ENCODE peak calls at places on chromosomes 7 and 10, in ten cellular contexts. One of them, this sample, is unnamed.

GRCh38 chr7:3910041-3910440 is 609.0 kb downstream of the SDK1 start:
- DNase-seq in activated naive CD8-positive, alpha-beta T cell treated with anti-CD3 and anti-CD28 coated beads, Interleukin-2, amount 50 U/mL, for 16 hours: no peak
- DNase-seq in NCI-H82: no peak
- DNase-seq in fibroblast of mammary gland: no peak
- DNase-seq in AG04450: no peak
- DNase-seq in HT1080: no peak
- DNase-seq in neural progenitor cell: peak; percentile 56
- DNase-seq in T-helper 17 cell: no peak
- DNase-seq in cardiac septum: no peak
- DNase-seq in natural killer cell treated with Interleukin-12 subunit alpha and Interleukin-12 subunit beta and Interleukin-15 and Interleukin-18, amount 100 ng/mL, for 72 hours: no peak
- DNase-seq in this sample: no peak

GRCh38 chr7:105913947-105914346 is 37.5 kb upstream of the ATXN7L1 start:
- DNase-seq in fibroblast of mammary gland: no peak
- DNase-seq in neural progenitor cell: no peak
- DNase-seq in NCI-H82: no peak
- DNase-seq in AG04450: no peak
- DNase-seq in natural killer cell treated with Interleukin-12 subunit alpha and Interleukin-12 subunit beta and Interleukin-15 and Interleukin-18, amount 100 ng/mL, for 72 hours: no peak
- DNase-seq in activated naive CD8-positive, alpha-beta T cell treated with anti-CD3 and anti-CD28 coated beads, Interleukin-2, amount 50 U/mL, for 16 hours: no peak
- DNase-seq in T-helper 17 cell: no peak
- DNase-seq in HT1080: no peak
- DNase-seq in cardiac septum: no peak
- DNase-seq in this sample: no peak

GRCh38 chr7:44891372-44891771 is 6.0 kb upstream of the PURB start:
- DNase-seq in T-helper 17 cell: no peak
- DNase-seq in natural killer cell treated with Interleukin-12 subunit alpha and Interleukin-12 subunit beta and Interleukin-15 and Interleukin-18, amount 100 ng/mL, for 72 hours: no peak
- DNase-seq in HT1080: no peak
- DNase-seq in neural progenitor cell: no peak
- DNase-seq in NCI-H82: no peak
- DNase-seq in activated naive CD8-positive, alpha-beta T cell treated with anti-CD3 and anti-CD28 coated beads, Interleukin-2, amount 50 U/mL, for 16 hours: no peak
- DNase-seq in fibroblast of mammary gland: no peak
- DNase-seq in cardiac septum: no peak
- DNase-seq in AG04450: no peak
- DNase-seq in this sample: no peak

GRCh38 chr7:28145931-28146330 is 34.7 kb downstream of the JAZF1 start:
- DNase-seq in AG04450: no peak
- DNase-seq in neural progenitor cell: no peak
- DNase-seq in cardiac septum: no peak
- DNase-seq in T-helper 17 cell: no peak
- DNase-seq in activated naive CD8-positive, alpha-beta T cell treated with anti-CD3 and anti-CD28 coated beads, Interleukin-2, amount 50 U/mL, for 16 hours: no peak
- DNase-seq in NCI-H82: no peak
- DNase-seq in HT1080: no peak
- DNase-seq in natural killer cell treated with Interleukin-12 subunit alpha and Interleukin-12 subunit beta and Interleukin-15 and Interleukin-18, amount 100 ng/mL, for 72 hours: no peak
- DNase-seq in fibroblast of mammary gland: no peak
- DNase-seq in this sample: no peak

GRCh38 chr10:78831457-78831856 is 237.3 kb upstream of the ZMIZ1 start:
- DNase-seq in cardiac septum: no peak
- DNase-seq in neural progenitor cell: no peak
- DNase-seq in AG04450: no peak
- DNase-seq in natural killer cell treated with Interleukin-12 subunit alpha and Interleukin-12 subunit beta and Interleukin-15 and Interleukin-18, amount 100 ng/mL, for 72 hours: peak; percentile 13
- DNase-seq in NCI-H82: no peak
- DNase-seq in T-helper 17 cell: no peak
- DNase-seq in HT1080: no peak
- DNase-seq in activated naive CD8-positive, alpha-beta T cell treated with anti-CD3 and anti-CD28 coated beads, Interleukin-2, amount 50 U/mL, for 16 hours: no peak
- DNase-seq in fibroblast of mammary gland: no peak
- DNase-seq in this sample: no peak

GRCh38 chr7:27339478-27339877 is 96.9 kb downstream of the EVX1 start:
- DNase-seq in AG04450: no peak
- DNase-seq in natural killer cell treated with Interleukin-12 subunit alpha and Interleukin-12 subunit beta and Interleukin-15 and Interleukin-18, amount 100 ng/mL, for 72 hours: no peak
- DNase-seq in cardiac septum: no peak
- DNase-seq in T-helper 17 cell: no peak
- DNase-seq in neural progenitor cell: no peak
- DNase-seq in activated naive CD8-positive, alpha-beta T cell treated with anti-CD3 and anti-CD28 coated beads, Interleukin-2, amount 50 U/mL, for 16 hours: no peak
- DNase-seq in NCI-H82: no peak
- DNase-seq in fibroblast of mammary gland: peak; percentile 3
- DNase-seq in HT1080: peak; percentile 93
- DNase-seq in this sample: no peak

GRCh38 chr7:40199076-40199802 is 64.4 kb downstream of the SUGCT start:
- DNase-seq in neural progenitor cell: peak; percentile 11
- DNase-seq in AG04450: peak; percentile 16
- DNase-seq in T-helper 17 cell: no peak
- DNase-seq in NCI-H82: peak; percentile 26
- DNase-seq in natural killer cell treated with Interleukin-12 subunit alpha and Interleukin-12 subunit beta and Interleukin-15 and Interleukin-18, amount 100 ng/mL, for 72 hours: no peak
- DNase-seq in fibroblast of mammary gland: peak; percentile 85
- DNase-seq in activated naive CD8-positive, alpha-beta T cell treated with anti-CD3 and anti-CD28 coated beads, Interleukin-2, amount 50 U/mL, for 16 hours: no peak
- DNase-seq in cardiac septum: no peak
- DNase-seq in HT1080: peak; percentile 50
- DNase-seq in this sample: peak; percentile 52

GRCh38 chr7:90238017-90238416 is 7.0 kb upstream of the CFAP69 start:
- DNase-seq in activated naive CD8-positive, alpha-beta T cell treated with anti-CD3 and anti-CD28 coated beads, Interleukin-2, amount 50 U/mL, for 16 hours: no peak
- DNase-seq in natural killer cell treated with Interleukin-12 subunit alpha and Interleukin-12 subunit beta and Interleukin-15 and Interleukin-18, amount 100 ng/mL, for 72 hours: no peak
- DNase-seq in neural progenitor cell: no peak
- DNase-seq in NCI-H82: peak; percentile 2
- DNase-seq in T-helper 17 cell: no peak
- DNase-seq in AG04450: no peak
- DNase-seq in fibroblast of mammary gland: no peak
- DNase-seq in cardiac septum: no peak
- DNase-seq in HT1080: no peak
- DNase-seq in this sample: no peak

GRCh38 chr10:124864421-124865193 is 63.0 kb downstream of the ABRAXAS2 start:
- DNase-seq in neural progenitor cell: no peak
- DNase-seq in activated naive CD8-positive, alpha-beta T cell treated with anti-CD3 and anti-CD28 coated beads, Interleukin-2, amount 50 U/mL, for 16 hours: no peak
- DNase-seq in HT1080: peak; percentile 37
- DNase-seq in cardiac septum: peak; percentile 86
- DNase-seq in fibroblast of mammary gland: no peak
- DNase-seq in AG04450: no peak
- DNase-seq in T-helper 17 cell: no peak
- DNase-seq in NCI-H82: no peak
- DNase-seq in natural killer cell treated with Interleukin-12 subunit alpha and Interleukin-12 subunit beta and Interleukin-15 and Interleukin-18, amount 100 ng/mL, for 72 hours: no peak
- DNase-seq in this sample: no peak

GRCh38 chr7:98105942-98106544 is 619 bp upstream of the LMTK2 start:
- DNase-seq in AG04450: no peak
- DNase-seq in natural killer cell treated with Interleukin-12 subunit alpha and Interleukin-12 subunit beta and Interleukin-15 and Interleukin-18, amount 100 ng/mL, for 72 hours: no peak
- DNase-seq in HT1080: no peak
- DNase-seq in activated naive CD8-positive, alpha-beta T cell treated with anti-CD3 and anti-CD28 coated beads, Interleukin-2, amount 50 U/mL, for 16 hours: no peak
- DNase-seq in cardiac septum: no peak
- DNase-seq in T-helper 17 cell: no peak
- DNase-seq in neural progenitor cell: peak; percentile 28
- DNase-seq in fibroblast of mammary gland: no peak
- DNase-seq in NCI-H82: peak; percentile 40
- DNase-seq in this sample: no peak

GRCh38 chr10:69443354-69443753 is 7.9 kb upstream of the TSPAN15 start:
- DNase-seq in neural progenitor cell: no peak
- DNase-seq in NCI-H82: no peak
- DNase-seq in fibroblast of mammary gland: no peak
- DNase-seq in activated naive CD8-positive, alpha-beta T cell treated with anti-CD3 and anti-CD28 coated beads, Interleukin-2, amount 50 U/mL, for 16 hours: no peak
- DNase-seq in cardiac septum: no peak
- DNase-seq in natural killer cell treated with Interleukin-12 subunit alpha and Interleukin-12 subunit beta and Interleukin-15 and Interleukin-18, amount 100 ng/mL, for 72 hours: no peak
- DNase-seq in T-helper 17 cell: no peak
- DNase-seq in AG04450: no peak
- DNase-seq in HT1080: no peak
- DNase-seq in this sample: no peak

GRCh38 chr10:131231965-131232541 is 79.5 kb downstream of the TCERG1L start:
- DNase-seq in fibroblast of mammary gland: no peak
- DNase-seq in NCI-H82: no peak
- DNase-seq in HT1080: no peak
- DNase-seq in cardiac septum: no peak
- DNase-seq in AG04450: no peak
- DNase-seq in activated naive CD8-positive, alpha-beta T cell treated with anti-CD3 and anti-CD28 coated beads, Interleukin-2, amount 50 U/mL, for 16 hours: no peak
- DNase-seq in neural progenitor cell: no peak
- DNase-seq in natural killer cell treated with Interleukin-12 subunit alpha and Interleukin-12 subunit beta and Interleukin-15 and Interleukin-18, amount 100 ng/mL, for 72 hours: no peak
- DNase-seq in T-helper 17 cell: no peak
- DNase-seq in this sample: no peak

GRCh38 chr7:137462074-137462715 is 118.7 kb upstream of the PTN start:
- DNase-seq in NCI-H82: no peak
- DNase-seq in AG04450: no peak
- DNase-seq in HT1080: peak; percentile 39
- DNase-seq in activated naive CD8-positive, alpha-beta T cell treated with anti-CD3 and anti-CD28 coated beads, Interleukin-2, amount 50 U/mL, for 16 hours: no peak
- DNase-seq in T-helper 17 cell: no peak
- DNase-seq in fibroblast of mammary gland: peak; percentile 69
- DNase-seq in cardiac septum: no peak
- DNase-seq in natural killer cell treated with Interleukin-12 subunit alpha and Interleukin-12 subunit beta and Interleukin-15 and Interleukin-18, amount 100 ng/mL, for 72 hours: no peak
- DNase-seq in neural progenitor cell: no peak
- DNase-seq in this sample: no peak

GRCh38 chr7:32158751-32159360 is 88.6 kb upstream of the PDE1C start:
- DNase-seq in cardiac septum: no peak
- DNase-seq in HT1080: peak; percentile 55
- DNase-seq in natural killer cell treated with Interleukin-12 subunit alpha and Interleukin-12 subunit beta and Interleukin-15 and Interleukin-18, amount 100 ng/mL, for 72 hours: no peak
- DNase-seq in AG04450: no peak
- DNase-seq in fibroblast of mammary gland: no peak
- DNase-seq in activated naive CD8-positive, alpha-beta T cell treated with anti-CD3 and anti-CD28 coated beads, Interleukin-2, amount 50 U/mL, for 16 hours: no peak
- DNase-seq in NCI-H82: no peak
- DNase-seq in neural progenitor cell: no peak
- DNase-seq in T-helper 17 cell: no peak
- DNase-seq in this sample: no peak

GRCh38 chr10:91210014-91210413 is 10.4 kb upstream of the PCGF5 start:
- DNase-seq in HT1080: no peak
- DNase-seq in cardiac septum: no peak
- DNase-seq in T-helper 17 cell: no peak
- DNase-seq in neural progenitor cell: no peak
- DNase-seq in NCI-H82: no peak
- DNase-seq in AG04450: no peak
- DNase-seq in activated naive CD8-positive, alpha-beta T cell treated with anti-CD3 and anti-CD28 coated beads, Interleukin-2, amount 50 U/mL, for 16 hours: no peak
- DNase-seq in natural killer cell treated with Interleukin-12 subunit alpha and Interleukin-12 subunit beta and Interleukin-15 and Interleukin-18, amount 100 ng/mL, for 72 hours: no peak
- DNase-seq in fibroblast of mammary gland: no peak
- DNase-seq in this sample: no peak

GRCh38 chr10:119416855-119417254 is 125.7 kb downstream of the RGS10 start:
- DNase-seq in natural killer cell treated with Interleukin-12 subunit alpha and Interleukin-12 subunit beta and Interleukin-15 and Interleukin-18, amount 100 ng/mL, for 72 hours: no peak
- DNase-seq in HT1080: peak; percentile 65
- DNase-seq in activated naive CD8-positive, alpha-beta T cell treated with anti-CD3 and anti-CD28 coated beads, Interleukin-2, amount 50 U/mL, for 16 hours: peak; percentile 34
- DNase-seq in cardiac septum: peak; percentile 84
- DNase-seq in fibroblast of mammary gland: peak; percentile 56
- DNase-seq in NCI-H82: peak; percentile 81
- DNase-seq in AG04450: no peak
- DNase-seq in neural progenitor cell: peak; percentile 79
- DNase-seq in T-helper 17 cell: peak; percentile 43
- DNase-seq in this sample: no peak

GRCh38 chr7:14751461-14751860 is 151.1 kb downstream of the DGKB start:
- DNase-seq in AG04450: no peak
- DNase-seq in fibroblast of mammary gland: no peak
- DNase-seq in neural progenitor cell: no peak
- DNase-seq in HT1080: no peak
- DNase-seq in activated naive CD8-positive, alpha-beta T cell treated with anti-CD3 and anti-CD28 coated beads, Interleukin-2, amount 50 U/mL, for 16 hours: no peak
- DNase-seq in cardiac septum: no peak
- DNase-seq in natural killer cell treated with Interleukin-12 subunit alpha and Interleukin-12 subunit beta and Interleukin-15 and Interleukin-18, amount 100 ng/mL, for 72 hours: no peak
- DNase-seq in T-helper 17 cell: no peak
- DNase-seq in NCI-H82: no peak
- DNase-seq in this sample: no peak

GRCh38 chr7:151728286-151728660 is 148.6 kb downstream of the PRKAG2 start:
- DNase-seq in T-helper 17 cell: no peak
- DNase-seq in neural progenitor cell: no peak
- DNase-seq in natural killer cell treated with Interleukin-12 subunit alpha and Interleukin-12 subunit beta and Interleukin-15 and Interleukin-18, amount 100 ng/mL, for 72 hours: no peak
- DNase-seq in activated naive CD8-positive, alpha-beta T cell treated with anti-CD3 and anti-CD28 coated beads, Interleukin-2, amount 50 U/mL, for 16 hours: no peak
- DNase-seq in fibroblast of mammary gland: no peak
- DNase-seq in HT1080: no peak
- DNase-seq in NCI-H82: no peak
- DNase-seq in cardiac septum: no peak
- DNase-seq in AG04450: no peak
- DNase-seq in this sample: no peak

GRCh38 chr7:91416485-91416884 is 152.3 kb downstream of the FZD1 start:
- DNase-seq in natural killer cell treated with Interleukin-12 subunit alpha and Interleukin-12 subunit beta and Interleukin-15 and Interleukin-18, amount 100 ng/mL, for 72 hours: no peak
- DNase-seq in T-helper 17 cell: no peak
- DNase-seq in HT1080: no peak
- DNase-seq in fibroblast of mammary gland: no peak
- DNase-seq in activated naive CD8-positive, alpha-beta T cell treated with anti-CD3 and anti-CD28 coated beads, Interleukin-2, amount 50 U/mL, for 16 hours: no peak
- DNase-seq in NCI-H82: peak; percentile 95
- DNase-seq in AG04450: no peak
- DNase-seq in neural progenitor cell: no peak
- DNase-seq in cardiac septum: no peak
- DNase-seq in this sample: no peak

GRCh38 chr7:111384065-111384891 is 178.0 kb downstream of the IMMP2L start:
- DNase-seq in neural progenitor cell: no peak
- DNase-seq in natural killer cell treated with Interleukin-12 subunit alpha and Interleukin-12 subunit beta and Interleukin-15 and Interleukin-18, amount 100 ng/mL, for 72 hours: no peak
- DNase-seq in T-helper 17 cell: no peak
- DNase-seq in fibroblast of mammary gland: peak; percentile 67
- DNase-seq in NCI-H82: no peak
- DNase-seq in HT1080: peak; percentile 11
- DNase-seq in cardiac septum: no peak
- DNase-seq in activated naive CD8-positive, alpha-beta T cell treated with anti-CD3 and anti-CD28 coated beads, Interleukin-2, amount 50 U/mL, for 16 hours: no peak
- DNase-seq in AG04450: no peak
- DNase-seq in this sample: no peak

GRCh38 chr10:27192284-27192683 is 37.1 kb downstream of the MASTL start:
- DNase-seq in NCI-H82: no peak
- DNase-seq in HT1080: peak; percentile 96
- DNase-seq in neural progenitor cell: no peak
- DNase-seq in cardiac septum: no peak
- DNase-seq in fibroblast of mammary gland: peak; percentile 97
- DNase-seq in T-helper 17 cell: no peak
- DNase-seq in activated naive CD8-positive, alpha-beta T cell treated with anti-CD3 and anti-CD28 coated beads, Interleukin-2, amount 50 U/mL, for 16 hours: no peak
- DNase-seq in natural killer cell treated with Interleukin-12 subunit alpha and Interleukin-12 subunit beta and Interleukin-15 and Interleukin-18, amount 100 ng/mL, for 72 hours: no peak
- DNase-seq in AG04450: peak; percentile 63
- DNase-seq in this sample: peak; percentile 75

GRCh38 chr7:99579956-99580777 is 17.9 kb upstream of the TMEM225B start:
- DNase-seq in T-helper 17 cell: peak; percentile 35
- DNase-seq in neural progenitor cell: peak; percentile 88
- DNase-seq in natural killer cell treated with Interleukin-12 subunit alpha and Interleukin-12 subunit beta and Interleukin-15 and Interleukin-18, amount 100 ng/mL, for 72 hours: no peak
- DNase-seq in activated naive CD8-positive, alpha-beta T cell treated with anti-CD3 and anti-CD28 coated beads, Interleukin-2, amount 50 U/mL, for 16 hours: peak; percentile 14
- DNase-seq in HT1080: no peak
- DNase-seq in fibroblast of mammary gland: peak; percentile 33
- DNase-seq in NCI-H82: peak; percentile 76
- DNase-seq in AG04450: no peak
- DNase-seq in cardiac septum: no peak
- DNase-seq in this sample: no peak

GRCh38 chr7:42736931-42737330 is 174.9 kb downstream of the C7orf25 start:
- DNase-seq in AG04450: no peak
- DNase-seq in NCI-H82: no peak
- DNase-seq in natural killer cell treated with Interleukin-12 subunit alpha and Interleukin-12 subunit beta and Interleukin-15 and Interleukin-18, amount 100 ng/mL, for 72 hours: no peak
- DNase-seq in HT1080: no peak
- DNase-seq in cardiac septum: no peak
- DNase-seq in neural progenitor cell: peak; percentile 16
- DNase-seq in T-helper 17 cell: no peak
- DNase-seq in activated naive CD8-positive, alpha-beta T cell treated with anti-CD3 and anti-CD28 coated beads, Interleukin-2, amount 50 U/mL, for 16 hours: no peak
- DNase-seq in fibroblast of mammary gland: no peak
- DNase-seq in this sample: no peak

GRCh38 chr7:24851791-24852190 is 94.5 kb upstream of the GSDME start:
- DNase-seq in neural progenitor cell: no peak
- DNase-seq in NCI-H82: no peak
- DNase-seq in natural killer cell treated with Interleukin-12 subunit alpha and Interleukin-12 subunit beta and Interleukin-15 and Interleukin-18, amount 100 ng/mL, for 72 hours: no peak
- DNase-seq in HT1080: peak; percentile 71
- DNase-seq in activated naive CD8-positive, alpha-beta T cell treated with anti-CD3 and anti-CD28 coated beads, Interleukin-2, amount 50 U/mL, for 16 hours: no peak
- DNase-seq in T-helper 17 cell: no peak
- DNase-seq in AG04450: peak; percentile 16
- DNase-seq in fibroblast of mammary gland: peak; percentile 35
- DNase-seq in cardiac septum: no peak
- DNase-seq in this sample: no peak

GRCh38 chr10:23481351-23481961 is 42.6 kb downstream of the OTUD1 start:
- DNase-seq in cardiac septum: no peak
- DNase-seq in fibroblast of mammary gland: no peak
- DNase-seq in neural progenitor cell: no peak
- DNase-seq in HT1080: no peak
- DNase-seq in activated naive CD8-positive, alpha-beta T cell treated with anti-CD3 and anti-CD28 coated beads, Interleukin-2, amount 50 U/mL, for 16 hours: no peak
- DNase-seq in natural killer cell treated with Interleukin-12 subunit alpha and Interleukin-12 subunit beta and Interleukin-15 and Interleukin-18, amount 100 ng/mL, for 72 hours: no peak
- DNase-seq in AG04450: no peak
- DNase-seq in NCI-H82: no peak
- DNase-seq in T-helper 17 cell: no peak
- DNase-seq in this sample: no peak

GRCh38 chr7:82677493-82677892 is 233.9 kb upstream of the CACNA2D1 start:
- DNase-seq in neural progenitor cell: no peak
- DNase-seq in natural killer cell treated with Interleukin-12 subunit alpha and Interleukin-12 subunit beta and Interleukin-15 and Interleukin-18, amount 100 ng/mL, for 72 hours: peak; percentile 75
- DNase-seq in fibroblast of mammary gland: peak; percentile 13
- DNase-seq in NCI-H82: no peak
- DNase-seq in AG04450: no peak
- DNase-seq in activated naive CD8-positive, alpha-beta T cell treated with anti-CD3 and anti-CD28 coated beads, Interleukin-2, amount 50 U/mL, for 16 hours: peak; percentile 4
- DNase-seq in cardiac septum: peak; percentile 73
- DNase-seq in T-helper 17 cell: no peak
- DNase-seq in HT1080: peak; percentile 34
- DNase-seq in this sample: no peak

GRCh38 chr7:113113912-113114311 is 4.4 kb downstream of the SMIM30 start:
- DNase-seq in neural progenitor cell: peak; percentile 41
- DNase-seq in fibroblast of mammary gland: peak; percentile 27
- DNase-seq in NCI-H82: peak; percentile 65
- DNase-seq in T-helper 17 cell: no peak
- DNase-seq in natural killer cell treated with Interleukin-12 subunit alpha and Interleukin-12 subunit beta and Interleukin-15 and Interleukin-18, amount 100 ng/mL, for 72 hours: no peak
- DNase-seq in HT1080: no peak
- DNase-seq in cardiac septum: no peak
- DNase-seq in AG04450: no peak
- DNase-seq in activated naive CD8-positive, alpha-beta T cell treated with anti-CD3 and anti-CD28 coated beads, Interleukin-2, amount 50 U/mL, for 16 hours: no peak
- DNase-seq in this sample: no peak

GRCh38 chr7:132275384-132275783 is 300.9 kb downstream of the PLXNA4 start:
- DNase-seq in natural killer cell treated with Interleukin-12 subunit alpha and Interleukin-12 subunit beta and Interleukin-15 and Interleukin-18, amount 100 ng/mL, for 72 hours: no peak
- DNase-seq in HT1080: peak; percentile 74
- DNase-seq in AG04450: no peak
- DNase-seq in cardiac septum: no peak
- DNase-seq in NCI-H82: peak; percentile 67
- DNase-seq in neural progenitor cell: no peak
- DNase-seq in fibroblast of mammary gland: no peak
- DNase-seq in T-helper 17 cell: no peak
- DNase-seq in activated naive CD8-positive, alpha-beta T cell treated with anti-CD3 and anti-CD28 coated beads, Interleukin-2, amount 50 U/mL, for 16 hours: no peak
- DNase-seq in this sample: no peak

This sample was measured in AG04449.